ENCODE peak calls at places on chromosomes 12 and 14, in five cellular contexts. P is lower lobe of right lung, F is tibial artery, K is fibroblast of the aortic adventitia, E is heart left ventricle. H is an unnamed sample.

GRCh38 chr14:91614187-91614586 is 104.1 kb upstream of the PPP4R3A start:
- DNase-seq in P (no peak), E (no peak), F (no peak), K (peak), H (no peak)

GRCh38 chr14:96309128-96309906 is 53.3 kb downstream of the BDKRB1 start:
- DNase-seq in F (no peak), K (no peak), P (no peak), E (no peak), H (no peak)

GRCh38 chr14:34843011-34843554 is 32.1 kb downstream of the BAZ1A start:
- DNase-seq in F (no peak), E (no peak), P (no peak), K (peak), H (no peak)

GRCh38 chr14:92584856-92585255 is 71.3 kb downstream of the RIN3 start:
- DNase-seq in E (no peak), K (no peak), F (peak), P (peak), H (no peak)

GRCh38 chr14:24243336-24243836 is 963 bp upstream of the TINF2 start:
- DNase-seq in K (no peak), E (no peak), P (no peak), F (no peak), H (peak)

GRCh38 chr14:96194657-96195431 is 9.8 kb upstream of the BDKRB2 start:
- DNase-seq in E (no peak), F (no peak), P (peak), K (no peak), H (no peak)

GRCh38 chr12:54167500-54167896 is 21.3 kb downstream of the SMUG1 start:
- DNase-seq in F (no peak), P (no peak), E (no peak), K (no peak), H (no peak)

GRCh38 chr14:101480747-101481530 is 80.4 kb upstream of the DIO3 start:
- DNase-seq in F (peak), E (peak), K (peak), P (peak), H (no peak)

GRCh38 chr14:89952581-89952980 is 1.9 kb downstream of the EFCAB11 start:
- DNase-seq in K (no peak), F (no peak), P (no peak), E (no peak), H (no peak)

GRCh38 chr14:101903111-101903561 is 61.2 kb upstream of the DYNC1H1 start:
- DNase-seq in E (peak), K (no peak), F (no peak), P (no peak), H (no peak)

GRCh38 chr12:107519906-107520859 is 165.4 kb upstream of the PWP1 start:
- DNase-seq in E (no peak), F (no peak), K (no peak), P (no peak), H (no peak)

GRCh38 chr12:109679716-109680520 is 33.7 kb upstream of the FAM222A start:
- DNase-seq in P (no peak), E (no peak), F (no peak), K (no peak), H (no peak)

GRCh38 chr12:124520258-124520657 is 47.2 kb downstream of the NCOR2 start:
- DNase-seq in E (no peak), P (peak), F (peak), K (peak), H (no peak)

GRCh38 chr12:70247653-70248199 is 4.5 kb downstream of the CNOT2 start:
- DNase-seq in F (no peak), P (no peak), K (no peak), E (no peak), H (no peak)

GRCh38 chr12:2805146-2805525 is 7.3 kb upstream of the ITFG2 start:
- DNase-seq in F (no peak), E (no peak), K (peak), P (no peak), H (no peak)

GRCh38 chr12:54034784-54035310 is 2.0 kb downstream of the HOXC5 start:
- DNase-seq in K (no peak), P (no peak), F (peak), E (no peak), H (no peak)

GRCh38 chr12:53941750-53942149 is 3.1 kb downstream of the HOXC13 start:
- DNase-seq in K (no peak), P (no peak), E (no peak), F (no peak), H (no peak)

GRCh38 chr12:52903855-52904508 is 894 bp downstream of the KRT8 start:
- DNase-seq in F (no peak), K (no peak), P (peak), E (peak), H (no peak)
- H3K4me3 ChIP-seq in F (peak), K (no peak), P (peak), E (peak), H (no peak)

GRCh38 chr12:57241556-57242310 is 9.3 kb downstream of the STAC3 start:
- DNase-seq in E (no peak), P (no peak), K (no peak), F (peak), H (peak)

GRCh38 chr12:57239587-57240068 is 10.1 kb downstream of the SHMT2 start:
- DNase-seq in K (no peak), F (no peak), E (no peak), P (no peak), H (no peak)

GRCh38 chr12:57240069-57240921 is 10.7 kb downstream of the STAC3 start:
- DNase-seq in P (peak), K (peak), F (peak), E (no peak), H (peak)

GRCh38 chr12:57242329-57242690 is 8.7 kb downstream of the STAC3 start:
- DNase-seq in K (no peak), P (no peak), F (peak), E (peak), H (peak)

DNA sequence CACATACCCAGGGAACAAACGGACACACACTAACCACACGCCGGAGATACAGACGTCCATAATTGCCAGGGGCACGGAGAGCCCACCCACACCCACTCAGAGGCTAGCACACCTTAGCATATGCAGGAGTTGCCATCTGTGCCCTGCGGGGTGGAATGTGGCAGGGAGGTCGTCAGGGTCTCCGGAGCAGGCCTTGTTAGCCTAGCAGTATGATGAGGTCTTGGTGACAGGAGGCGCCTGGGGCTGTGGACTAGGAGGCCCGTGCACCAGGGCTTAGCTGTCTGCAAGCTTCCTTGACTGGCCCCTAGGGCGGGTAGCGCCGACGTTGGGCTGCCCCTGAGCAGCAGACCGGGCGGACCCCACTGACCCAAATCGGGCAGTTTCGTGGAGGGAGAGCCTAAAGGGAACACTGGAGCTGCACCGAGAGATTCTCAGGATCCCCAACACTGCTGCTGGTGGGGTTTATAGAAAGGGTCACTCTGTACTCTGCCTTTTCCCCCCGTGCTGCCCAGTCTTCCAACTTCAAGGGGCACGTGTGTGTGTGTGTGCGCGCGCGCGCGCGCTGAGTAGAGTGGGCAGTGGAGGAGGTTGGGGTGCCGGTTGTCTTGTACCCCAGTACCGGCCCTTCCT is 9.9 kb downstream of the STAC3 start:
- DNase-seq in P (no peak), K (no peak), E (no peak), F (no peak), H (peak)
- H3K4me3 ChIP-seq in P (peak), K (peak), E (peak), F (peak), H (peak)

GRCh38 chr12:94617101-94617500 is 33.3 kb downstream of the TMCC3 start:
- DNase-seq in K (no peak), E (no peak), F (no peak), P (no peak), H (no peak)

GRCh38 chr12:94615284-94616216 is 34.8 kb downstream of the TMCC3 start:
- DNase-seq in F (no peak), P (no peak), K (peak), E (peak), H (no peak)

GRCh38 chr12:94618995-94619695 is 31.2 kb downstream of the TMCC3 start:
- DNase-seq in K (peak), E (no peak), F (no peak), P (no peak), H (no peak)

GRCh38 chr12:94614288-94614721 is 36.1 kb downstream of the TMCC3 start:
- DNase-seq in E (no peak), K (peak), F (no peak), P (no peak), H (no peak)

GRCh38 chr12:94616217-94616729 is 34.1 kb downstream of the TMCC3 start:
- DNase-seq in E (no peak), P (no peak), F (no peak), K (no peak), H (no peak)
- H3K4me3 ChIP-seq in E (peak), P (peak), F (no peak), K (no peak), H (no peak)

GRCh38 chr14:22500525-22500924 is 88.5 kb downstream of the DAD1 start:
- DNase-seq in E (no peak), F (no peak), K (no peak), P (no peak), H (no peak)

GRCh38 chr14:22494486-22495135 is 94.4 kb downstream of the DAD1 start:
- DNase-seq in F (no peak), E (no peak), K (no peak), P (no peak), H (no peak)

GRCh38 chr14:22500954-22501353 is 88.1 kb downstream of the DAD1 start:
- DNase-seq in E (no peak), P (no peak), K (no peak), F (no peak), H (no peak)

GRCh38 chr14:22497144-22497423 is 91.9 kb downstream of the DAD1 start:
- DNase-seq in P (no peak), E (no peak), K (no peak), F (no peak), H (no peak)

GRCh38 chr14:22497671-22498093 is 91.3 kb downstream of the DAD1 start:
- DNase-seq in P (no peak), F (no peak), E (no peak), K (no peak), H (no peak)
- H3K4me3 ChIP-seq in P (no peak), F (no peak), E (no peak), K (no peak), H (no peak)

GRCh38 chr12:113858828-113859386 is 107.2 kb downstream of the RBM19 start:
- DNase-seq in P (no peak), F (no peak), E (no peak), K (no peak), H (no peak)

GRCh38 chr12:113860059-113860820 is 105.9 kb downstream of the RBM19 start:
- DNase-seq in P (no peak), F (no peak), K (no peak), E (no peak), H (no peak)

GRCh38 chr12:113862570-113863454 is 103.3 kb downstream of the RBM19 start:
- DNase-seq in K (peak), P (no peak), F (no peak), E (no peak), H (no peak)

GRCh38 chr12:113861708-113862312 is 104.3 kb downstream of the RBM19 start:
- DNase-seq in K (no peak), E (no peak), F (no peak), P (no peak), H (no peak)

GRCh38 chr12:113860950-113861349 is 105.2 kb downstream of the RBM19 start:
- DNase-seq in P (no peak), E (no peak), F (no peak), K (peak), H (no peak)
- H3K4me3 ChIP-seq in P (no peak), E (no peak), F (no peak), K (no peak), H (no peak)

GRCh38 chr12:14885718-14886201 is at the start of gene MGP:
- DNase-seq in K (peak), P (no peak), E (peak), F (peak), H (no peak)
- H3K4me3 ChIP-seq in K (peak), P (peak), E (peak), F (peak), H (peak)

GRCh38 chr14:68564826-68565760 is 227.8 kb downstream of the ZFP36L1 start:
- DNase-seq in F (peak), E (no peak), P (no peak), K (peak), H (no peak)

GRCh38 chr14:68561531-68562007 is 231.3 kb downstream of the ZFP36L1 start:
- DNase-seq in P (no peak), K (no peak), E (no peak), F (peak), H (no peak)

GRCh38 chr14:68563256-68564131 is 229.4 kb downstream of the ZFP36L1 start:
- DNase-seq in F (peak), E (no peak), K (peak), P (no peak), H (no peak)

GRCh38 chr14:68564236-68564825 is 228.5 kb downstream of the ZFP36L1 start:
- DNase-seq in F (peak), K (no peak), E (no peak), P (no peak), H (no peak)

DNA sequence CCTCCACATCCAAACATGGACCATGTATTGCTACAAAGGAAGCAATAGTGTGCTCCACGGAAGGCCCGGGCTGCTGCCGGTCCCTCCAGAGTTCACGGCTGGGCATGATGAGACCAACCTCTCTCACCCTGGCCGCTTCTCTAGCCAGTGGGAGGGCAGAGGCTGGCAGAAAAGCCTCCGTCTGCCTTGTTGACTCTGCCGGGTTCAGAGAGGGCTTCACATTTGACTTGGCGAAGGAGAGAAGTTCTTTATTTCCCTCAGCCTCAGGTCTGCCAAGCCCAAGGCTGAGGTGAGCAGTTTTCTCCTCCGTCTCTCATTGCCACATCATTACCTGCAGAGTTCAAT is 230.0 kb downstream of the ZFP36L1 start:
- DNase-seq in E (no peak), F (peak), K (no peak), P (no peak), H (no peak)
- H3K4me3 ChIP-seq in E (no peak), F (no peak), K (no peak), P (no peak), H (no peak)

GRCh38 chr14:80987235-80988032 is 32.0 kb downstream of the TSHR start:
- DNase-seq in E (peak), F (peak), K (peak), P (no peak), H (peak)
- H3K4me3 ChIP-seq in E (no peak), F (no peak), K (no peak), P (no peak), H (no peak)

DNA sequence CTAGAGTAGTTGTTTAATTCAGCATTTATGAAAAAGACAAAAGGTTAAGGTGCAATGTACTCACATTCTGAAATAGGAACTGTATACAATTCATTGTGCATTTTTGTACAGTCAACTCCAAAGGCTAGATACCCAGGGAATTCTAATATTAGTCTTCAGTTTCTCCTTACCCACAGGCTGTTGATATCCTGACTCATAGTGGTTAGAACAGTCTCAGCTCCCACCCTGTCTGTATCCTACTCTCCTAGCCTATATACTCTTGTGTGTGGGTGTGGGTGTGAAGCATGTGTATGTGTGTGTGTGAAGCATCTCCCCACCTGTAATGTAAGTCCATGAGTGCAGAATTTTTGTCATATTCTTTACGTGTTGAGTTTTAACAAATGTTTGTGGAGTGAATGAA is 229.5 kb downstream of the NAV3 start:
- DNase-seq in P (no peak), F (no peak), E (no peak), K (peak), H (no peak)
- H3K4me3 ChIP-seq in P (no peak), F (no peak), E (no peak), K (no peak), H (no peak)